ENCODE peak calls at places on chromosomes 16 and 17, in four cellular contexts. V is breast epithelium, U is tibial artery, K is heart right ventricle. F is an unnamed sample.

GRCh38 chr17:62966426-62967110 is 533 bp downstream of the TANC2 start:
- DNase-seq in V (no peak), U (no peak), K (peak; percentile 45), F (peak; percentile 74)

GRCh38 chr17:66964930-66965800 is 658 bp downstream of the CACNG4 start:
- DNase-seq in V (no peak), U (no peak), K (no peak), F (no peak)

GRCh38 chr17:10875411-10875810 is 37.5 kb upstream of the PIRT start:
- DNase-seq in V (no peak), U (no peak), K (no peak), F (no peak)

GRCh38 chr16:11526921-11527320 is 59.8 kb downstream of the LITAF start:
- DNase-seq in V (no peak), U (peak; percentile 74), K (no peak), F (no peak)

GRCh38 chr16:81677375-81677737 is 101.7 kb upstream of the PLCG2 start:
- DNase-seq in V (no peak), U (no peak), K (no peak), F (no peak)

GRCh38 chr16:1337486-1337885 is 4.0 kb downstream of the BAIAP3 start:
- DNase-seq in V (no peak), U (no peak), K (no peak), F (no peak)

GRCh38 chr16:85553436-85554113 is 59.5 kb upstream of the GSE1 start:
- DNase-seq in V (no peak), U (peak; percentile 83), K (peak; percentile 67), F (peak; percentile 81)

GRCh38 chr17:48054238-48055185 is 6.4 kb downstream of the NFE2L1 start:
- DNase-seq in V (peak; percentile 69), U (peak; percentile 88), K (peak; percentile 73), F (peak; percentile 78)

GRCh38 chr16:17657037-17657436 is 186.3 kb upstream of the XYLT1 start:
- DNase-seq in V (no peak), U (no peak), K (no peak), F (no peak)

GRCh38 chr17:8371786-8372185 is 4.7 kb downstream of the KRABD2 start:
- DNase-seq in V (no peak), U (no peak), K (no peak), F (no peak)

GRCh38 chr17:71338396-71338795 is 782.4 kb upstream of the SOX9 start:
- DNase-seq in V (no peak), U (no peak), K (no peak), F (no peak)

GRCh38 chr17:71339219-71339618 is 781.6 kb upstream of the SOX9 start:
- DNase-seq in V (no peak), U (no peak), K (no peak), F (no peak)

GRCh38 chr17:71334041-71334781 is 786.6 kb upstream of the SOX9 start:
- DNase-seq in V (no peak), U (no peak), K (no peak), F (no peak)

GRCh38 chr17:71335212-71335611 is 785.6 kb upstream of the SOX9 start:
- DNase-seq in V (no peak), U (no peak), K (no peak), F (no peak)

GRCh38 chr17:71337903-71338302 is 782.9 kb upstream of the SOX9 start:
- DNase-seq in V (no peak), U (no peak), K (no peak), F (no peak)
- H3K27ac ChIP-seq in V (no peak overlapping the region), U (no peak overlapping the region), K (no peak overlapping the region), F (no peak overlapping the region)

DNA sequence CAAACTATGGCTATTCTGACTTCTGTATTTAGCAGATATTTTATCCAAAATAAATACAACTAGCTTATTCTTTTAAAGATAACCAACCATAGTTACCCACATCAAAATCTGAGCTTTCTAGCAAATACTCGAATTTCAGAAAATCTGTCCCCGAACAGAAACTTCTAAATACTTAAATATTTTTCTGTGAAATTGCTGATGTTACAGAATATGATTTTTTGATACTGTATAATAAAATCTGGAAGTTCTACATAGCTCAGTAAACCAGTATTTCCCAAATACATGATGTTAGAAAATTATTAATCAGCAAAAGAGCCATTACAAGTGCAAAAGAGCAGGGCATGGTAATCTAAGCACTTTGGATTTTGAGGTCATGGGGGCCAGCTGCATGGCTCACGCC is 114.9 kb downstream of the CDH8 start:
- DNase-seq in V (no peak), U (no peak), K (no peak), F (no peak)
- H3K27ac ChIP-seq in V (no peak overlapping the region), U (no peak overlapping the region), K (no peak overlapping the region), F (no peak overlapping the region)

GRCh38 chr17:73402466-73402865 is 90.7 kb upstream of the CDC42EP4 start:
- DNase-seq in V (no peak), U (no peak), K (no peak), F (no peak)
- H3K27ac ChIP-seq in V (no peak overlapping the region), U (no peak overlapping the region), K (no peak overlapping the region), F (no peak overlapping the region)

DNA sequence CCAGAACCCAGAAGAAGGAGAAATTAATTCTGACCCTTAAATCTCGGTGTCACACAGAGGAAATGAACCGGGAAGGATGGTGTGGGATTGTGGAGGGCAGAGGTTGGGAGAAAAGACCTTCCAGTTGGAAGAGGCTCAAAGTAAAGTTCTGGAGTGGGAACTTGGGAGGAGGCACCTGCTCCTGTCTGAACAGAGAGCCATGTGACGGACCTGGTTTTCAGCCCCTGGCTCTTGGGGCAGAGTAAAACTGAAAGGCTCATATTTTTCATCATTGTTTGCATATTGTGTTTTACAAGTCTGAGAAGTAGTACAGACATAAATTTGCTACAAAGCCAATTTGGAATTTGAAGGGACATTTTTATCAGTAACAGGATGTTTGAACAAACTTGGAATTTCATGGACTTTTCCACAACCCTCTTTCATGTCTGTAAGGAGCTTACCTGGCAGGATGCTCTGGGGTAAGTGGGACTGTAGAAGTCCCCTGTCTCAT is 24.4 kb upstream of the SEC14L1 start:
- DNase-seq in V (no peak), U (no peak), K (no peak), F (no peak)
- H3K27ac ChIP-seq in V (peak overlapping the region; percentile 23), U (peak overlapping the region; percentile 4), K (peak overlapping the region; percentile 79), F (peak overlapping the region; percentile 89)

GRCh38 chr17:39867891-39868553 is at the start of gene ZPBP2:
- DNase-seq in V (no peak), U (no peak), K (no peak), F (no peak)

GRCh38 chr17:39867084-39867890 is 715 bp upstream of the ZPBP2 start:
- DNase-seq in V (no peak), U (no peak), K (no peak), F (no peak)

GRCh38 chr17:39868554-39868942 is 546 bp downstream of the ZPBP2 start:
- DNase-seq in V (no peak), U (no peak), K (no peak), F (no peak)

GRCh38 chr17:39863918-39864746 is at the start of gene IKZF3:
- DNase-seq in V (peak; percentile 79), U (peak; percentile 67), K (peak; percentile 34), F (peak; percentile 51)

GRCh38 chr17:39866013-39866730 is 1.8 kb upstream of the ZPBP2 start:
- DNase-seq in V (no peak), U (no peak), K (no peak), F (no peak)
- H3K27ac ChIP-seq in V (no peak overlapping the region), U (no peak overlapping the region), K (peak overlapping the region; percentile 79), F (no peak overlapping the region)

GRCh38 chr17:58533616-58534188 is 19.3 kb upstream of the MTMR4 start:
- DNase-seq in V (no peak), U (no peak), K (no peak), F (no peak)

GRCh38 chr17:58534331-58534730 is 19.9 kb upstream of the MTMR4 start:
- DNase-seq in V (no peak), U (no peak), K (no peak), F (no peak)

GRCh38 chr17:58531122-58531521 is 16.7 kb upstream of the MTMR4 start:
- DNase-seq in V (no peak), U (no peak), K (no peak), F (no peak)

GRCh38 chr17:58531661-58532554 is 17.5 kb upstream of the MTMR4 start:
- DNase-seq in V (no peak), U (peak; percentile 80), K (peak; percentile 53), F (peak; percentile 72)

DNA sequence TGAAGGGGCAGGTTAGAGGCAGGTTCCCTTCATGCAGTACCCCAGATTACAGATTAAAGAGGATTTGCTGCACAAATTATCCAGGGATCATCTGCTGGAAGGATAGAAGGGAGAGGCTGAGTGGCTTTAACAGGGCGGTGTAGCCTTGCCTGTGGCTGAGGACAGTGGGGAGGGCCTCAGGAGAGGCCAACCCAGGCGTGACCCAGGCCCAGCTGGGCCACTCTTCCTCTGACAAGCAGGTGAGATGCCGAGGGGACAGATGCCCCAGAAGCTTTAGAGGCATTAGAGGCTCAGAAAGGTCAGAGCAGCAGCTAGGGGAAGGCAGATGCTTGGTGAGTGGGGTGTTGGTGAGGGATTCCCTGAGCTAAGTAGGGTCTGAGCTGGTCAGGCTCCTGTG is 18.1 kb upstream of the MTMR4 start:
- DNase-seq in V (no peak), U (no peak), K (no peak), F (no peak)
- H3K27ac ChIP-seq in V (no peak overlapping the region), U (peak overlapping the region; percentile 72), K (no peak overlapping the region), F (no peak overlapping the region)

GRCh38 chr16:15674571-15674970 is 24.5 kb downstream of the NDE1 start:
- DNase-seq in V (no peak), U (no peak), K (no peak), F (no peak)
- H3K27ac ChIP-seq in V (no peak overlapping the region), U (no peak overlapping the region), K (peak overlapping the region; percentile 26), F (no peak overlapping the region)

GRCh38 chr16:51752596-51752995 is 601.5 kb upstream of the SALL1 start:
- DNase-seq in V (no peak), U (no peak), K (no peak), F (no peak)
- H3K27ac ChIP-seq in V (no peak overlapping the region), U (no peak overlapping the region), K (no peak overlapping the region), F (no peak overlapping the region)

GRCh38 chr17:27216836-27217235 is 77.1 kb upstream of the WSB1 start:
- DNase-seq in V (no peak), U (no peak), K (no peak), F (no peak)
- H3K27ac ChIP-seq in V (no peak overlapping the region), U (no peak overlapping the region), K (no peak overlapping the region), F (no peak overlapping the region)